ENCODE peak calls at places on chromosomes 13 and 19, in nine cellular contexts. Y is GM23248; M is left colon; C is GM18507; U is caudate nucleus; K is NCI-H510A; L is effector CD8-positive, alpha-beta T cell; N is aorta; V is iPS-NIHi11. P is an unnamed sample.

GRCh38 chr13:44764334-44764733 is 188.2 kb upstream of the TSC22D1 start:
- DNase-seq in Y (no peak), M (peak), C (no peak), U (no peak), K (no peak), L (no peak), N (no peak), V (no peak), P (no peak)

GRCh38 chr19:17302391-17303166 is 646 bp downstream of the ABHD8 start:
- DNase-seq in Y (no peak), M (peak), C (no peak), U (no peak), K (no peak), L (peak), N (peak), V (no peak), P (peak)

GRCh38 chr13:109162248-109163051 is 533.0 kb downstream of the MYO16 start:
- DNase-seq in Y (no peak), M (no peak), C (peak), U (no peak), K (no peak), L (no peak), N (no peak), V (no peak), P (no peak)

GRCh38 chr19:4064551-4065260 is 2.0 kb downstream of the ZBTB7A start:
- DNase-seq in Y (peak), M (peak), C (no peak), U (peak), K (no peak), L (peak), N (peak), V (peak), P (peak)

GRCh38 chr19:28466107-28467045 is 746.6 kb downstream of the UQCRFS1 start:
- DNase-seq in Y (peak), M (peak), C (no peak), U (no peak), K (no peak), L (peak), N (no peak), V (peak), P (peak)

GRCh38 chr13:28498481-28499115 is 3.7 kb upstream of the FLT1 start:
- DNase-seq in Y (no peak), M (no peak), C (no peak), U (no peak), K (no peak), L (no peak), N (no peak), V (no peak), P (no peak)

GRCh38 chr19:44848036-44848804 is 2.1 kb downstream of the NECTIN2 start:
- DNase-seq in Y (peak), M (peak), C (no peak), U (no peak), K (no peak), L (no peak), N (peak), V (no peak), P (no peak)

GRCh38 chr19:46371371-46371901 is 24.5 kb downstream of the PPP5C start:
- DNase-seq in Y (no peak), M (no peak), C (no peak), U (no peak), K (no peak), L (no peak), N (peak), V (no peak), P (peak)

GRCh38 chr19:30649934-30650614 is 277.9 kb downstream of the ZNF536 start:
- DNase-seq in Y (peak), M (peak), C (peak), U (no peak), K (no peak), L (no peak), N (peak), V (peak), P (no peak)

GRCh38 chr19:39310558-39311311 is 9.9 kb downstream of the LRFN1 start:
- DNase-seq in Y (peak), M (no peak), C (no peak), U (peak), K (no peak), L (no peak), N (no peak), V (peak), P (no peak)

GRCh38 chr19:39247701-39248664 is 673 bp downstream of the IFNL4 start:
- DNase-seq in Y (peak), M (no peak), C (no peak), U (no peak), K (no peak), L (no peak), N (no peak), V (peak), P (no peak)

GRCh38 chr19:23440207-23440606 is 44.9 kb upstream of the ZNF91 start:
- DNase-seq in Y (peak), M (no peak), C (no peak), U (no peak), K (no peak), L (no peak), N (no peak), V (peak), P (no peak)

GRCh38 chr19:42114412-42114811 is 17.8 kb downstream of the POU2F2 start:
- DNase-seq in Y (no peak), M (peak), C (no peak), U (no peak), K (peak), L (no peak), N (no peak), V (no peak), P (no peak)

GRCh38 chr13:48078251-48078656 is 16.6 kb downstream of the MED4 start:
- DNase-seq in Y (peak), M (peak), C (peak), U (no peak), K (no peak), L (no peak), N (no peak), V (peak), P (no peak)

GRCh38 chr19:54315956-54316355 is 3.0 kb upstream of the LILRA5 start:
- DNase-seq in Y (no peak), M (no peak), C (no peak), U (no peak), K (no peak), L (no peak), N (no peak), V (no peak), P (no peak)

GRCh38 chr19:12936582-12936981 is 1.8 kb upstream of the CALR start:
- DNase-seq in Y (no peak), M (no peak), C (no peak), U (no peak), K (no peak), L (no peak), N (no peak), V (no peak), P (no peak)

GRCh38 chr19:39444598-39445257 is 654 bp upstream of the SUPT5H start:
- DNase-seq in Y (peak), M (peak), C (no peak), U (no peak), K (no peak), L (no peak), N (no peak), V (no peak), P (no peak)

GRCh38 chr19:7386308-7386707 is 37.6 kb downstream of the ARHGEF18 start:
- DNase-seq in Y (no peak), M (no peak), C (no peak), U (no peak), K (no peak), L (no peak), N (no peak), V (no peak), P (no peak)

GRCh38 chr13:79741006-79741405 is 260.1 kb downstream of the NDFIP2 start:
- DNase-seq in Y (peak), M (no peak), C (no peak), U (no peak), K (no peak), L (no peak), N (no peak), V (no peak), P (no peak)

GRCh38 chr19:10876459-10877240 is 5.3 kb downstream of the CARM1 start:
- DNase-seq in Y (peak), M (no peak), C (no peak), U (peak), K (no peak), L (no peak), N (no peak), V (no peak), P (no peak)

GRCh38 chr19:34120846-34121639 is 51.3 kb upstream of the LSM14A start:
- DNase-seq in Y (peak), M (peak), C (no peak), U (no peak), K (no peak), L (peak), N (no peak), V (peak), P (no peak)

GRCh38 chr19:49932731-49933131 is 3.4 kb upstream of the NUP62 start:
- DNase-seq in Y (no peak), M (no peak), C (no peak), U (no peak), K (no peak), L (no peak), N (peak), V (no peak), P (no peak)

GRCh38 chr19:17950310-17951150 is 16.4 kb upstream of the KCNN1 start:
- DNase-seq in Y (peak), M (peak), C (no peak), U (no peak), K (no peak), L (peak), N (no peak), V (no peak), P (no peak)

P was measured in right lobe of liver.